ENCODE peak calls at places on chromosomes 12 and 14, in four cellular contexts. K, R, Y and Z are unnamed samples.
A peak's percentile ranks its signal among the peaks of the same experiment; 100 is the strongest.

GRCh38 chr14:39467889-39468524 is 35.8 kb upstream of the FBXO33 start:
- DNase-seq in R (no peak), K (peak; percentile 66), Y (no peak), Z (peak; percentile 43)

GRCh38 chr12:12646483-12647072 is 34.9 kb downstream of the CREBL2 start:
- DNase-seq in K (no peak), Y (no peak), R (no peak), Z (no peak)

GRCh38 chr14:75363570-75364227 is 64.1 kb upstream of the JDP2 start:
- DNase-seq in Y (no peak), K (no peak), R (no peak), Z (no peak)

GRCh38 chr14:103726474-103726873 is 10.9 kb downstream of the ZFYVE21 start:
- DNase-seq in R (no peak), Y (no peak), K (no peak), Z (no peak)

GRCh38 chr14:52913271-52913670 is 37.6 kb downstream of the FERMT2 start:
- DNase-seq in K (no peak), Y (no peak), R (no peak), Z (peak; percentile 51)

GRCh38 chr12:31896514-31897039 is 62.6 kb upstream of the RESF1 start:
- DNase-seq in K (no peak), Y (peak; percentile 32), R (peak; percentile 49), Z (peak; percentile 38)

GRCh38 chr14:104461676-104462443 is 117.7 kb upstream of the C14orf180 start:
- DNase-seq in Y (no peak), K (no peak), R (no peak), Z (no peak)

GRCh38 chr14:53285806-53286205 is 132.7 kb upstream of the DDHD1 start:
- DNase-seq in K (peak; percentile 22), R (no peak), Y (no peak), Z (no peak)

GRCh38 chr14:75063491-75064204 is at the start of gene ACYP1:
- DNase-seq in Y (peak; percentile 93), R (peak; percentile 57), K (peak; percentile 90), Z (peak; percentile 84)

GRCh38 chr12:72828662-72829324 is 556.6 kb downstream of the TRHDE start:
- DNase-seq in R (no peak), Y (no peak), K (no peak), Z (no peak)

GRCh38 chr12:19804737-19805136 is 365.4 kb downstream of the AEBP2 start:
- DNase-seq in R (no peak), K (no peak), Y (no peak), Z (no peak)

GRCh38 chr14:22159049-22159448 is 430.0 kb downstream of the DAD1 start:
- DNase-seq in R (no peak), Y (no peak), K (no peak), Z (no peak)

GRCh38 chr12:67068773-67069450 is 200.2 kb upstream of the CAND1 start:
- DNase-seq in Y (peak; percentile 27), R (no peak), K (peak; percentile 67), Z (peak; percentile 7)

GRCh38 chr12:123264642-123265041 is 7.0 kb downstream of the CDK2AP1 start:
- DNase-seq in R (no peak), Y (no peak), K (peak; percentile 45), Z (no peak)

GRCh38 chr12:117180790-117181467 is 9.3 kb downstream of the FBXO21 start:
- DNase-seq in K (no peak), Y (no peak), R (no peak), Z (no peak)

GRCh38 chr12:87413784-87414183 is 615.4 kb downstream of the C12orf50 start:
- DNase-seq in K (no peak), Y (no peak), R (no peak), Z (peak; percentile 47)

GRCh38 chr12:124919646-124920352 is 5.3 kb upstream of the UBC start:
- DNase-seq in K (peak; percentile 67), R (no peak), Y (no peak), Z (peak; percentile 38)

GRCh38 chr14:68762944-68763831 is 29.7 kb downstream of the ZFP36L1 start:
- DNase-seq in R (no peak), Y (peak; percentile 96), K (no peak), Z (peak; percentile 76)

GRCh38 chr12:106288510-106289195 is 13.9 kb upstream of the TCP11L2 start:
- DNase-seq in K (peak; percentile 92), Y (no peak), R (no peak), Z (peak; percentile 97)

GRCh38 chr12:54631551-54631950 is 3.1 kb downstream of the LACRT start:
- DNase-seq in R (no peak), K (no peak), Y (no peak), Z (no peak)

GRCh38 chr12:59736786-59737185 is 141.0 kb downstream of the SLC16A7 start:
- DNase-seq in R (no peak), K (no peak), Y (no peak), Z (peak; percentile 96)

GRCh38 chr12:44589697-44590096 is 286.4 kb downstream of the NELL2 start:
- DNase-seq in K (no peak), R (no peak), Y (no peak), Z (no peak)

GRCh38 chr12:9711664-9712063 is 21.2 kb downstream of the CLECL1 start:
- DNase-seq in K (no peak), R (no peak), Y (no peak), Z (peak; percentile 16)

GRCh38 chr12:53676715-53677611 is 1.1 kb upstream of the ATP5MC2 start:
- DNase-seq in K (no peak), Y (peak; percentile 68), R (no peak), Z (peak; percentile 32)

GRCh38 chr14:70515796-70516195 is 19.0 kb downstream of the ADAM20 start:
- DNase-seq in Y (no peak), K (no peak), R (no peak), Z (peak; percentile 28)

GRCh38 chr12:80858356-80858755 is 79.4 kb downstream of the LIN7A start:
- DNase-seq in K (no peak), Y (no peak), R (no peak), Z (no peak)

GRCh38 chr12:122563361-122563760 is 36.3 kb downstream of the KNTC1 start:
- DNase-seq in K (no peak), Y (no peak), R (no peak), Z (no peak)

GRCh38 chr12:24133385-24133784 is 183.9 kb upstream of the SOX5 start:
- DNase-seq in K (no peak), R (no peak), Y (no peak), Z (no peak)

GRCh38 chr14:73253721-73254120 is 16.4 kb downstream of the PAPLN start:
- DNase-seq in Y (no peak), K (no peak), R (no peak), Z (no peak)

DNA sequence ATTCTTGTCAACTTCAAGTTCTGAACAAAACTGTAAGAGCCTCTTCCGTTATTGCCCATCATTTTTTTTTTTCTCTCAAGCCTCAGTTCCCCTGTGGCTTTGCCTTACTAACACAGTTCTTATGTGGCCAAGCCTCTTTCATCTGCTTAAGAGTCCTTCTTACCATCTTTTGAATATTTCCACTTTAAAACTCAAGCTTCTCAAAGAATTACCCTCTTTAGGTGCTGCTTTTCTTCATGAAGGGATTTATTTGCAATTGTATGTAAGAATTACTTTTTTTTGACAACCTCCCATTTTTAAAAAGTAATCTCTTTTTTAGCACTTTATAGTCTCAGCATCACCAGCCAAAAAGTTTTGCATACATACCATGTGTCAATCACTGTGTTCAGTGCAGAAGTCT is 240.2 kb upstream of the RMST start:
- DNase-seq in Y (no peak), R (no peak), K (no peak), Z (no peak)
- TF ChIP-seq POLR2A in Y (no peak), R (no peak), K (no peak), Z (no peak)

DNA sequence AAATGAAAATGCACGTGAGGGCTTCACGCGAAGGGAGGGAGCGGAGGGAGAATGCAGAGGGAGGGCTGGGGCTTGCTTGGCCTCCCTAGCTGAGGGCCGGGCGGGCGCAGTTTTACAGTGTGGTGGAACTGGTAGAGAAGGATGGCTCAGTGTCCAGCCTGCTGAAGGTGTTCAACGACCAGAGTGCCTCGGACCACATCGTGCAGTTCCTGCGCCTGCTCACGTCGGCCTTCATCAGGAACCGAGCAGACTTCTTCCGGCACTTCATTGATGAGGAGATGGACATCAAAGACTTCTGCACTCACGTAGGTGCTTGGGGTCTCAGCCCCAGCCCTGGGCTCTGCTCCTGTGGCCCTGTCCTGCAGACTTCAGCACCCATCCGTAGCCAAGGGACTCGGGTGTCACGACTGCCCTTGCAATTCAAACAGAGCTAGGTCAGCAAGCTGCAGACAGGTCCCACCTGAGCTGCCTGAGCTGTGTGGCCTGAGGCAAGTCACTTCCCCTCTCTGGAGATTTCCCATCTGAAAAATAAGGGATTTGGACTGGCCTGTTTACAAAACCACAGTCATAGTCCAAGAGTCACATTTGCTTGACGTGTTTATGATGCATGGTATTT is 18.4 kb downstream of the OTUB2 start:
- DNase-seq in R (no peak), Y (no peak), K (no peak), Z (no peak)
- TF ChIP-seq POLR2A in R (no peak), Y (no peak), K (no peak), Z (no peak)

DNA sequence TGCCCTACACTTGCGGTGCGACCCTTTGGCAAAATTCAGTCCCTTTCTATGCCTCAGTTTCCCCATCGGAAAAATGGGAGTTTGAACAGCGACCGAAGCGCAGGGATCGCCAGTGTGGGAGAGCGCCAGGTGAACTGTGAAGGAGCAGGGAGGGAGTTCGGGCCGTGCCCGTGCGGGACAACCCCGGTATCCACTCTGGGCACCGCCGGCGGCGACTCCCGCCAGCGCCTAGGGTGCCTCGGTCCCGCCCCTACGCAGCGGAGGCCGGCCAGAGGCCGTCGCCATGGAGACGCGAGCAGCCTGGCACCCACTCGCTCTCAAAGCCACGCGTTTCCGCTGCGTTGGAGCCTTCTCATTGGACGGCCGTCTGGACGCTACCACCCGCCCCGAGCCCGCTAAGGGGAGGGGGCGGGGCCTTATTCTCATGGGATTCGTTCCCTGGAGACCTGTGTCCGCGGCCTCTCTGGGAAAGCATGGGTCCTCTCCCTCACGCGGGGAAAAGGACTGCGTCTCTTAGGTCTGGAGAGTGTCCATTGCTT is 729 bp upstream of the MLEC start:
- DNase-seq in R (peak; percentile 93), K (peak; percentile 99), Y (peak; percentile 97), Z (peak; percentile 96)
- TF ChIP-seq POLR2A in R (no peak), K (peak; percentile 98), Y (peak; percentile 45), Z (no peak)

GRCh38 chr12:109878247-109878625 is 2.1 kb downstream of the GLTP start:
- DNase-seq in K (no peak), R (no peak), Y (no peak), Z (no peak)

GRCh38 chr12:109877504-109878246 is 2.7 kb downstream of the GLTP start:
- DNase-seq in K (no peak), Y (no peak), R (no peak), Z (no peak)

GRCh38 chr12:109879332-109880048 is 851 bp downstream of the GLTP start:
- DNase-seq in K (no peak), R (no peak), Y (no peak), Z (no peak)

GRCh38 chr12:109880049-109880931 is at the start of gene GLTP:
- DNase-seq in R (no peak), Y (peak; percentile 70), K (peak; percentile 78), Z (peak; percentile 63)

GRCh38 chr12:109878749-109879148 is 1.6 kb downstream of the GLTP start:
- DNase-seq in Y (no peak), R (no peak), K (no peak), Z (no peak)
- TF ChIP-seq POLR2A in Y (no peak), R (peak; percentile 52), K (no peak), Z (no peak)

DNA sequence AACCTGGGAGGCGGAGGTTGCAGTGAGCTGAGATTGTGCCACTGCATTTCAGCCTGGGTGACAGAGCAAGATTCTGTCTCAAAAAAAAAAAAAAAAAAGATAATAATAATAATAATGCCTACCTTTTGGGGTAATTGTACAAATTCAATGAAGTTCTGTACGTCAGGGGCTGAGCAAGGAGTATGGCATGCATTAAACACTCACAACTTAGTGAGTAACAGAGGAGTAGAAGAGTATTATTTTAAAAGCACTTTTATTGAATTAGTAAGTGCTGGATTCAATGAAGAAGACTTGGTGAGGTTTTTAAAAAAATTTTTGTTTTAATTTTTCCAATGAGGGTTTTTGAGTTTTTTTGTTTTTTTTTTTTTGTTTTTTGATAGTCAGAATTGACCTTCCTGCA is 783.6 kb upstream of the TBX3 start:
- DNase-seq in Y (no peak), K (no peak), R (no peak), Z (peak; percentile 55)
- TF ChIP-seq POLR2A in Y (no peak), K (no peak), R (no peak), Z (no peak)

GRCh38 chr12:111404362-111405148 is 1.2 kb upstream of the SH2B3 start:
- DNase-seq in Y (peak; percentile 53), R (no peak), K (no peak), Z (no peak)
- TF ChIP-seq POLR2A in Y (no peak), R (no peak), K (no peak), Z (no peak)